ENCODE peak calls at places on chromosomes 7 and 10, in six cellular contexts. E is IMR-90, W is mesenchymal stem cell, A is neuronal stem cell, G is mesendoderm, N is H9. R is an unnamed sample.

GRCh38 chr10:114684085-114684821 is 26.2 kb upstream of the ABLIM1 start:
- DNase-seq in E (peak; percentile 30), W (peak; percentile 32), A (no peak), G (no peak), N (no peak), R (no peak)

GRCh38 chr10:114703377-114704125 is 45.5 kb upstream of the ABLIM1 start:
- DNase-seq in E (peak; percentile 43), W (no peak), A (no peak), G (peak; percentile 51), N (no peak), R (no peak)

GRCh38 chr7:85237721-85238120 is 50.9 kb upstream of the SEMA3D start:
- DNase-seq in E (peak; percentile 91), W (peak; percentile 7), A (no peak), G (no peak), N (no peak), R (no peak)

GRCh38 chr10:78212134-78212785 is 178.6 kb downstream of the RPS24 start:
- DNase-seq in E (no peak), W (no peak), A (no peak), G (no peak), N (no peak), R (no peak)

GRCh38 chr10:77611670-77612069 is 25.9 kb downstream of the KCNMA1 start:
- DNase-seq in E (no peak), W (no peak), A (no peak), G (no peak), N (no peak), R (no peak)

GRCh38 chr10:70981936-70982335 is 93.6 kb upstream of the PCBD1 start:
- DNase-seq in E (no peak), W (no peak), A (no peak), G (no peak), N (no peak), R (no peak)

GRCh38 chr7:40946549-40946948 is 756.3 kb downstream of the INHBA start:
- DNase-seq in E (no peak), W (no peak), A (no peak), G (no peak), N (no peak), R (no peak)

GRCh38 chr7:12199363-12199762 is 11.7 kb upstream of the TMEM106B start:
- DNase-seq in E (peak; percentile 14), W (peak; percentile 18), A (no peak), G (peak; percentile 84), N (no peak), R (no peak)

GRCh38 chr7:130906575-130906974 is 172.6 kb upstream of the KLF14 start:
- DNase-seq in E (peak; percentile 15), W (no peak), A (no peak), G (no peak), N (no peak), R (no peak)

GRCh38 chr10:94546616-94547175 is 1.1 kb downstream of the HELLS start:
- DNase-seq in E (peak; percentile 12), W (peak; percentile 32), A (no peak), G (no peak), N (no peak), R (no peak)

GRCh38 chr10:118799779-118800178 is 45.0 kb upstream of the CACUL1 start:
- DNase-seq in E (peak; percentile 23), W (peak; percentile 8), A (no peak), G (no peak), N (no peak), R (no peak)

GRCh38 chr10:122856902-122857301 is 11.2 kb upstream of the CUZD1 start:
- DNase-seq in E (peak; percentile 41), W (no peak), A (no peak), G (no peak), N (no peak), R (no peak)

GRCh38 chr7:39240864-39241263 is 263.2 kb downstream of the POU6F2 start:
- DNase-seq in E (no peak), W (no peak), A (no peak), G (peak; percentile 26), N (no peak), R (no peak)

GRCh38 chr10:25078659-25079429 is 62.4 kb downstream of the THNSL1 start:
- DNase-seq in E (no peak), W (no peak), A (no peak), G (no peak), N (no peak), R (no peak)

GRCh38 chr10:85612378-85612775 is 754.2 kb downstream of the GRID1 start:
- DNase-seq in E (no peak), W (no peak), A (no peak), G (no peak), N (no peak), R (no peak)

GRCh38 chr7:31029674-31030073 is 22.4 kb upstream of the ADCYAP1R1 start:
- DNase-seq in E (no peak), W (no peak), A (no peak), G (no peak), N (no peak), R (no peak)

GRCh38 chr10:42995537-42995936 is 81.3 kb upstream of the RET start:
- DNase-seq in E (no peak), W (no peak), A (no peak), G (no peak), N (no peak), R (peak; percentile 35)

GRCh38 chr7:47346378-47346914 is 235.5 kb downstream of the TNS3 start:
- DNase-seq in E (no peak), W (no peak), A (no peak), G (no peak), N (no peak), R (no peak)

GRCh38 chr10:79047875-79048638 is 20.7 kb upstream of the ZMIZ1 start:
- DNase-seq in E (no peak), W (no peak), A (no peak), G (peak; percentile 60), N (no peak), R (no peak)

GRCh38 chr10:127392351-127393235 is 156.5 kb upstream of the NPS start:
- DNase-seq in E (no peak), W (no peak), A (no peak), G (no peak), N (no peak), R (no peak)

DNA sequence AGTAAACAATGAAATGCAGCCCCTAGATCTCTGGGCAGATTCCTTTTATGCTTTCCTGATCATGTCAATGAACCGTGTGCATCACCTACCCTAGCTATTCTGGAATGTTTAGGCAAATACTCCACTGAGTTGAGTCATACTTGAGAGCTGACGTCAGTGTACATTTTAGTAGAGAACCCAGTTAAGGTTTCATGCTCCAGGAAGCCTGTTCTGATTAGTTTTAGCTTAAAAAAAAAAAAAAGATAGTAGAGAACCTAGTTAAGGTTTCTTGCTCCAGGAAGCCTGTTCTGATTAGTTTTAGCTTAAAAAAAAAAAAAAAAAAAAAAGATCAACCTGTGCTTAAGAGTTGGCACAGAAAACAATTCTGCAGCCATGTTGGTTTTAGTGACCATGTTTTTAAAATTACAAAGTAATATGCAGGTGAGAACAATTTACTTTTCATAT is 3.7 kb upstream of the MCU start:
- DNase-seq in E (peak; percentile 95), W (peak; percentile 73), A (no peak), G (peak; percentile 20), N (no peak), R (no peak)
- H3K27ac ChIP-seq in E (no peak overlapping the region), W (peak overlapping the region; percentile 87), A (no peak overlapping the region), G (no peak overlapping the region), N (no peak overlapping the region), R (no peak overlapping the region)

DNA sequence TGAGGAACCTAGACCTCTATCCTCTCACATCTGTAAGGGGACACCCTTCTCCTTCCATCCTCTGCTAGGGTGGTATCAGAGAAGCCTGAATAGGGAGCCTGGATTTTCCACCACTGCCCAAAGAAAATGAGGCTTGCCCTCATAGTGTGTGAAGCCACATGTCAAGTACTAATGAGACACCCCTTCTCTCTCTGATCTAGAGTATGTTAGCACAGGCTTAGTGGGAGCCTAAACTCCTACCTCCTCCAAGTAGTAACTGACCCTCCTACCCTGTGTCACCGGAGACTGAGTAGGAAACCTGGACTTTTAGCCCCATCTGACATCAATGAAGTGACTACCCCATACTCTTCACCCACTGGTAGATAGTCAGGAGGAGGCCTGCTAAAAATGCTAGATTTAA is 65.6 kb downstream of the PHYHIPL start:
- DNase-seq in E (no peak), W (no peak), A (no peak), G (no peak), N (no peak), R (no peak)
- H2BK15ac ChIP-seq in E (no peak overlapping the region), W (no peak overlapping the region), A (no peak overlapping the region), G (no peak overlapping the region), N (no peak overlapping the region), R (no peak overlapping the region)

DNA sequence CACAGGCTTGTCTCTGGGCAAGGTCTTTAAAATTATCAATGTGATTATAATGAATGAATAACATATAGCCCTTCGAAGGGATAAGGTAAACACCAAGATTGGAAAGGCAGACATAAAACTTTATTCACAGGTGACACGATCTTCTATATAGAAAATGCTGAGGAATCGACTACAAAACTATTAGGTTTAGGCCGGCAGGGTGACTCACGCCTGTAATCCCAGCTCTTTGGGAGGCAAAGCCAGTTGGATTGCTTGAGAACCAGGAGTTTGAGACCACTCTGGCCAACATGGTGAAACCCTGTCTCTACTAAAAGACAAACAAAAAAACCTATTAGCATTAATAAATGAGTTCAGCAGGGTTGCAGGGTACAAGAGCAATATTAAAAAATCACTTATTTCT is 80.4 kb downstream of the CNNM2 start:
- DNase-seq in E (no peak), W (no peak), A (no peak), G (peak; percentile 12), N (no peak), R (no peak)
- H3K27ac ChIP-seq in E (no peak overlapping the region), W (no peak overlapping the region), A (no peak overlapping the region), G (no peak overlapping the region), N (no peak overlapping the region), R (no peak overlapping the region)

GRCh38 chr7:154677454-154677853 is 325.5 kb downstream of the PAXIP1 start:
- DNase-seq in E (no peak), W (no peak), A (no peak), G (no peak), N (no peak), R (no peak)

GRCh38 chr7:154675560-154675959 is 327.4 kb downstream of the PAXIP1 start:
- DNase-seq in E (no peak), W (no peak), A (no peak), G (no peak), N (no peak), R (no peak)

GRCh38 chr7:154674191-154674590 is 328.7 kb downstream of the PAXIP1 start:
- DNase-seq in E (no peak), W (no peak), A (no peak), G (no peak), N (no peak), R (no peak)

GRCh38 chr7:154679689-154680088 is 323.2 kb downstream of the PAXIP1 start:
- DNase-seq in E (no peak), W (no peak), A (no peak), G (no peak), N (no peak), R (no peak)

DNA sequence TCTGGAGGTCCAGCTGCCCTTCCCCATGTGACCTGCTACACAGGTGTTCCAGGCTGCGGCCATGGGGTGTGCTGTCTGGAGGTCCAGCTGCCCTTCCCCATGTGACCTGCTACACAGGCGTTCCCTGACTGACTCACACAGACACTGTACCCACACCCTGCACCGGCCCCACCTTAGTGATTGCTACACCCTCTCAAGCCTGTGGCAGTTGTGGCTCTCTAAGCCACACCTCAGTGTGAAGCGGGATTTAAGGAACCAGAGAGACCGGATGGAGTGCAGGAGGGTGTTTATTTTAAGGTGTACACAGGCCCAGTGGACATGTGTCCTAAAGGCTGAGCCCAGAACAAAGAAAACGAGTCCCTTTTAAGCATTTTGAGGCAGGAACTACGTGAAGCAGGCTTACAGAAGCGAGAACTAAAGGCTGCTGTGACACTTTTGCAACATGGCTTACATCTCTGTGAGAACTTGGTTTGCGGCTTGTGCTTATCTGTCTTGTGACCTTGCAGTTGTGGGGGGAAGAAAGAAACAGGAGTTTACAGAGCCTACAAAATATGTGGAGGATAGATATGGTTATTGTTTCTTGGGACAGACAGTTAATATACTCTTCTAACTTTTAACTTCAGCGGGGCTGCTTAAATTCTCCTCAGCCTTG is 326.4 kb downstream of the PAXIP1 start:
- DNase-seq in E (no peak), W (no peak), A (no peak), G (no peak), N (no peak), R (no peak)
- H2BK15ac ChIP-seq in E (no peak overlapping the region), W (no peak overlapping the region), A (no peak overlapping the region), G (no peak overlapping the region), N (no peak overlapping the region), R (no peak overlapping the region)